ENCODE peak calls at places on chromosomes 13 and 19, in seven cellular contexts. H is uterus; Z is adipocyte; L is osteoblast; P is OCI-LY7; G is colonic mucosa; K is CD4-positive, alpha-beta memory T cell. O is an unnamed sample. For H3K4me1, the result is how much of the 10 kb centered on the place peaks cover.

GRCh38 chr19:54158812-54159351 is 639 bp downstream of the LENG1 start:
- DNase-seq in H (no peak), Z (peak), L (no peak), P (peak), G (no peak), K (peak), O (no peak)

GRCh38 chr19:46766569-46767317 is 20.5 kb upstream of the STRN4 start:
- DNase-seq in H (no peak), Z (no peak), L (peak), P (peak), G (peak), K (peak), O (peak)

GRCh38 chr13:59823495-59823894 is 340.2 kb downstream of the DIAPH3 start:
- DNase-seq in H (no peak), Z (peak), L (no peak), P (no peak), G (no peak), K (no peak), O (no peak)

GRCh38 chr19:48963371-48964204 is 1.5 kb upstream of the FTL start:
- DNase-seq in H (peak), Z (peak), L (peak), P (no peak), G (peak), K (no peak), O (peak)

GRCh38 chr13:49218493-49219051 is 1.6 kb upstream of the MLNR start:
- DNase-seq in H (no peak), Z (no peak), L (peak), P (no peak), G (no peak), K (no peak), O (no peak)

GRCh38 chr13:39023761-39024160 is 14.1 kb downstream of the PROSER1 start:
- DNase-seq in H (no peak), Z (peak), L (no peak), P (no peak), G (peak), K (no peak), O (no peak)

GRCh38 chr13:50244355-50244912 is 229.2 kb downstream of the KCNRG start:
- DNase-seq in H (no peak), Z (no peak), L (no peak), P (no peak), G (no peak), K (no peak), O (no peak)

GRCh38 chr19:46892252-46893179 is 31.7 kb downstream of the ARHGAP35 start:
- DNase-seq in H (no peak), Z (no peak), L (no peak), P (peak), G (no peak), K (no peak), O (no peak)

GRCh38 chr13:22877421-22877820 is 303.4 kb upstream of the SGCG start:
- DNase-seq in H (no peak), Z (no peak), L (no peak), P (no peak), G (no peak), K (no peak), O (no peak)

GRCh38 chr13:112783946-112784500 is 94.2 kb downstream of the ATP11A start:
- DNase-seq in H (peak), Z (no peak), L (peak), P (no peak), G (no peak), K (no peak), O (no peak)

GRCh38 chr13:99729745-99730144 is 228.5 kb downstream of the TM9SF2 start:
- DNase-seq in H (no peak), Z (no peak), L (no peak), P (no peak), G (no peak), K (no peak), O (no peak)

GRCh38 chr13:99725644-99726043 is 224.4 kb downstream of the TM9SF2 start:
- DNase-seq in H (no peak), Z (no peak), L (no peak), P (no peak), G (no peak), K (no peak), O (no peak)

GRCh38 chr13:99723847-99724246 is 222.6 kb downstream of the TM9SF2 start:
- DNase-seq in H (no peak), Z (no peak), L (no peak), P (no peak), G (no peak), K (no peak), O (no peak)

GRCh38 chr13:99724633-99725517 is 223.6 kb downstream of the TM9SF2 start:
- DNase-seq in H (no peak), Z (no peak), L (no peak), P (no peak), G (no peak), K (no peak), O (no peak)

GRCh38 chr13:99726261-99726894 is 225.1 kb downstream of the TM9SF2 start:
- DNase-seq in H (no peak), Z (no peak), L (no peak), P (no peak), G (no peak), K (no peak), O (no peak)
- H3K4me1 ChIP-seq in H (under half), Z (under half), L (under half), P (under half), G (under half), K (under half), O (under half)

DNA sequence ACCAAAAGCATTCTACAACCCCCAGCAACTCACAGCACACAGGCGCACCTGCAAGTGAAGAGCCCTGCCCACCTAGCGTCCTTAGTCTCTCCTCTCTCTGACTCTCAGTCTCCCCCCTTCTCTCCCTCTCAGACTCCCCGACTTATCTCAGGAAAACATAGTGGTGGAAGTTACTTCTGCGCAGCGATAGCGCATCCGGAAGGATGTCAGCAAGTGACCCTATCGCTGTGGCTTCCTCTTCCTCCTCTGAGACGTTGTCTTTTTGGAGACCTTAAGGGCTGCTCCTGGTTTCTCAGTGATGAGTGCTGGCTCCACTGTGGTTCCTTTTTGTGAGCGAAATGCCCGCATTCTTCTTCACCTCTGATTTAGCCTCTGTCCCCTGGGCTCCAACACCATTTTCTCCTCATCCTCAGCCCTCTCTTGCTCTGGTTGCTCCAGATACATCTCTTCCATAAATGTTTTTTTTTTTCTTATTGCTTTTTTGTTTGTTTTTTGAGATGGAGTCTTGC is 1.4 kb upstream of the YIF1B start:
- DNase-seq in H (no peak), Z (no peak), L (peak), P (no peak), G (no peak), K (peak), O (no peak)
- H3K4me1 ChIP-seq in H (under half), Z (under half), L (under half), P (under half), G (under half), K (under half), O (half or more)

GRCh38 chr13:33233547-33233946 is 52.0 kb downstream of the STARD13 start:
- DNase-seq in H (no peak), Z (no peak), L (no peak), P (no peak), G (no peak), K (no peak), O (no peak)

GRCh38 chr13:33230178-33230881 is 55.2 kb downstream of the STARD13 start:
- DNase-seq in H (no peak), Z (peak), L (peak), P (no peak), G (no peak), K (no peak), O (no peak)

GRCh38 chr13:33232883-33233282 is 52.7 kb downstream of the STARD13 start:
- DNase-seq in H (no peak), Z (no peak), L (no peak), P (no peak), G (no peak), K (no peak), O (no peak)

GRCh38 chr13:33229446-33230177 is 55.9 kb downstream of the STARD13 start:
- DNase-seq in H (no peak), Z (no peak), L (no peak), P (no peak), G (no peak), K (no peak), O (no peak)

DNA sequence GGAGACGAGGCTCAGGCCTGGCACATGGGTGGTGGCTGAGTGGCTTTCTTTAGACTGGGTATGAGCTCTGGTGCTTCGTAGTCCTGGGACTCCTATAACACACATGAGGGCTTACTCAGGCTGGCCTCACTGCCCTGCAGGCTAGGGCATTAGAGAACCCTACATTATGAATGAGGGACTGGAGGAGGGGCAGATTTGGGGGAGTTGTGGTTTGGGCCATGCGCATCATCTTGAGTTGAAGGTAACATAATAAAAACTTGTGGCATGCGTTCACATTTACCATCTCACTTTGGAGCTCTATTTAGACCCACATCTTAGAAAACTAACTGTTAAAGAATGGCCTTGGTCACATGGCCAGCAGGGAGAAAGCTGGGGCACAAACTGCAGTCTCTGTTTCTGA is 54.2 kb downstream of the STARD13 start:
- DNase-seq in H (no peak), Z (no peak), L (no peak), P (no peak), G (no peak), K (no peak), O (no peak)
- H3K4me1 ChIP-seq in H (under half), Z (half or more), L (half or more), P (under half), G (under half), K (under half), O (half or more)

DNA sequence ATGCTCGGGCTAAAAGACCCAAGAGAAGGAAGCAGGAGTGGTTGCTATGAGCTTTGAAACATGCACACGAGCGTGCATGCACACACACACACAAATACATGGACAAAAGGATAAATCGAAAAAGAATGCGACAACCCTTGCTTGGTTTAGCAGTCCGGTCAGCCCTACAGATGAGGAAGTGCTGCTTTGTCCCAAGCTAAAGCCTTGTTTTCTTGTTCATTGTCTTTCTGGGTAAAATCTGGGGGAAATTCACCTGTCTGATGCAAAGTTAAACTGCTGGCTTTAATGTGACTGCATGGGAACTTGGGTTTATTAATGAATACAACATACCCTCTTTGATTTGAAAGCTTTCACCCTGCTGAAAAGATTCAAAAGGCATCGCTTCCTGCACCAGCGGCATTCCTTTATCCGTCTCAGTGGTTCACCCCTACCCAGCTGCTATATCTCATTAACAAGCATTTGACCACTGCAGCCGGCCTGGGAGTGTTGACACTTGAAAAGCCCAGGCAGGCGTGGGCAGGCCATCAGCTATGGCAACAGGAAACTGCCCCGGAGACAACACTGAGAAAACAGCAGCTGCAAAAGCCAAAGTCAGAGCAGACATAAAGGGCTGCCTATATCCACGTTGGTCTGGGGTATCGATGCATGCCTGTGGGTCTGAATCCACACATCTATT is 301.7 kb downstream of the NDFIP2 start:
- DNase-seq in H (no peak), Z (no peak), L (peak), P (no peak), G (peak), K (no peak), O (no peak)
- H3K4me1 ChIP-seq in H (under half), Z (under half), L (under half), P (under half), G (under half), K (under half), O (under half)

GRCh38 chr19:5016268-5016667 is 47.4 kb downstream of the KDM4B start:
- DNase-seq in H (no peak), Z (no peak), L (peak), P (no peak), G (no peak), K (no peak), O (no peak)
- H3K4me1 ChIP-seq in H (under half), Z (under half), L (under half), P (under half), G (under half), K (under half), O (under half)

GRCh38 chr13:36356058-36356457 is 9.9 kb upstream of the SPART start:
- DNase-seq in H (no peak), Z (no peak), L (no peak), P (no peak), G (no peak), K (no peak), O (no peak)

GRCh38 chr13:36352350-36352749 is 6.2 kb upstream of the SPART start:
- DNase-seq in H (no peak), Z (peak), L (no peak), P (no peak), G (no peak), K (no peak), O (no peak)

GRCh38 chr13:36354842-36355241 is 8.6 kb upstream of the SPART start:
- DNase-seq in H (no peak), Z (no peak), L (no peak), P (no peak), G (no peak), K (no peak), O (no peak)

GRCh38 chr13:36355632-36356031 is 9.4 kb upstream of the SPART start:
- DNase-seq in H (no peak), Z (no peak), L (no peak), P (no peak), G (no peak), K (no peak), O (no peak)

GRCh38 chr13:36353001-36353400 is 6.8 kb upstream of the SPART start:
- DNase-seq in H (no peak), Z (peak), L (no peak), P (no peak), G (no peak), K (no peak), O (no peak)
- H3K4me1 ChIP-seq in H (under half), Z (under half), L (under half), P (under half), G (under half), K (under half), O (under half)

GRCh38 chr13:110412132-110412912 is 105.2 kb downstream of the COL4A2 start:
- DNase-seq in H (peak), Z (peak), L (peak), P (peak), G (peak), K (peak), O (peak)

GRCh38 chr13:110415669-110416068 is 108.6 kb downstream of the COL4A2 start:
- DNase-seq in H (no peak), Z (no peak), L (no peak), P (no peak), G (peak), K (no peak), O (no peak)

GRCh38 chr13:110413311-110414040 is 106.4 kb downstream of the COL4A2 start:
- DNase-seq in H (no peak), Z (no peak), L (no peak), P (no peak), G (no peak), K (no peak), O (no peak)

GRCh38 chr13:110416131-110416584 is 109.1 kb downstream of the COL4A2 start:
- DNase-seq in H (no peak), Z (peak), L (no peak), P (no peak), G (no peak), K (no peak), O (no peak)

GRCh38 chr13:110414283-110414682 is 107.2 kb downstream of the COL4A2 start:
- DNase-seq in H (no peak), Z (no peak), L (no peak), P (no peak), G (no peak), K (no peak), O (no peak)
- H3K4me1 ChIP-seq in H (under half), Z (half or more), L (under half), P (under half), G (under half), K (under half), O (half or more)

DNA sequence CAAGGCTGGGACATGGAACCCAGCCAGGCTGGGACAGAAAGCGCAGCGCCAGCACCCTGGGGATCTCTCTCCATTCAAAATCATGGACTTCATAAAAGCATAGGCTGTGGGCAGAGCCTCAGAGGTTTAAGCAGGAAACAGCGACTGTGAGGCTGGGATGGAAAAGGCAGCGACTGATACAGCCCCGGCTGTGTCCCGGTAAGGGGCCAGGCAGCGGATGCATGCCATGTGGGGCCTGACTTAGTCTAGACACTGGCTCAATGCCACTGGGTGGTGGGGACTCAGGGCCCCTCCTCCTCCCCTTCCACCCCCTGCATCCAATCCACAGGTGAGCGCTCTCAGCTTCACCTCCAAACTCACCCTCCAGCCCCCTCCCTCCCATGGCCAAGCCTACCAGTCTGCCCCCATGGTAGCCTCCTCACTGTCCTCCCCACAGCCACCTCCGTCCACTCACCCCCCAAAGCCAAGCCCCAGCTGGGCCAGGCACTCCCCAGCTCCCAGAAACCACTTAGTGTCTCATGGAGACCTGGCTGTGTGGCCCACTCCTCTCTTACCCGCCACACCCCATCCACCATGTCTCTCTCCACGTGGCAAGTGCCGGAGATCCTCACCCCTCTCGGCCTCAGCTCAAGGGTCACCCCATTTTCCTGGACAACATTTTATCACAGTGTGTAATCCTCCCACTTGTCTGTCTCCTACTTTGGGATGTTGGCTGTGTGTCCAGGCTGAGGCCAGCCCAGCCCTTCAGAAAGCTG is 70.9 kb downstream of the CEBPG start:
- DNase-seq in H (peak), Z (no peak), L (peak), P (no peak), G (no peak), K (no peak), O (peak)
- H3K4me1 ChIP-seq in H (under half), Z (under half), L (under half), P (under half), G (under half), K (under half), O (under half)

O was measured in sigmoid colon.